ENCODE peak calls at places on chromosomes 16 and 17, in seven cellular contexts. Z is brain microvascular endothelial cell; I is ascending aorta; T is body of pancreas; X is CD4-positive, alpha-beta memory T cell; E is spleen; P is heart left ventricle. V is an unnamed sample. For H3K27me3, the result is how much of the 10 kb centered on the place peaks cover.

GRCh38 chr17:67994827-67995567 is 1.3 kb downstream of the C17orf58 start:
- DNase-seq in X (no peak), T (peak), I (peak), Z (peak), E (no peak), P (no peak), V (no peak)

GRCh38 chr17:41391535-41391934 is 5.9 kb downstream of the KRT31 start:
- DNase-seq in X (no peak), P (no peak), E (no peak), Z (no peak), I (no peak), T (no peak), V (no peak)

GRCh38 chr17:81187120-81187519 is 21.1 kb upstream of the AATK start:
- DNase-seq in E (no peak), I (no peak), P (no peak), X (no peak), Z (no peak), T (no peak), V (no peak)

GRCh38 chr17:76304226-76305134 is 3.6 kb downstream of the QRICH2 start:
- DNase-seq in Z (no peak), T (no peak), I (no peak), E (peak), P (no peak), X (no peak), V (no peak)

GRCh38 chr16:71894229-71894920 is 956 bp upstream of the IST1 start:
- DNase-seq in I (peak), T (peak), X (peak), E (peak), Z (peak), P (peak), V (peak)

GRCh38 chr17:17745476-17746455 is 64.5 kb downstream of the RAI1 start:
- DNase-seq in X (no peak), T (no peak), E (no peak), P (no peak), I (no peak), Z (no peak), V (no peak)

GRCh38 chr16:10180771-10181163 is 1.5 kb downstream of the GRIN2A start:
- DNase-seq in T (peak), X (no peak), E (peak), P (peak), I (no peak), Z (no peak), V (no peak)

GRCh38 chr17:2025220-2025621 is at the start of gene RTN4RL1:
- DNase-seq in X (peak), T (peak), P (peak), I (peak), Z (no peak), E (peak), V (peak)

GRCh38 chr16:53257001-53257400 is 177.3 kb upstream of the RBL2 start:
- DNase-seq in T (no peak), X (no peak), E (no peak), P (no peak), Z (no peak), I (no peak), V (no peak)

GRCh38 chr17:38705803-38706624 is 941 bp downstream of the MLLT6 start:
- DNase-seq in X (no peak), P (peak), Z (no peak), I (peak), T (peak), E (peak), V (no peak)

GRCh38 chr17:79811888-79812205 is 15.0 kb upstream of the CBX8 start:
- DNase-seq in E (no peak), T (no peak), X (no peak), P (no peak), Z (no peak), I (no peak), V (no peak)

GRCh38 chr17:79811036-79811887 is 14.4 kb upstream of the CBX8 start:
- DNase-seq in E (no peak), X (no peak), P (no peak), T (no peak), I (no peak), Z (no peak), V (no peak)

GRCh38 chr17:79812969-79813825 is 16.3 kb upstream of the CBX8 start:
- DNase-seq in Z (no peak), P (no peak), X (no peak), T (peak), I (no peak), E (no peak), V (no peak)

GRCh38 chr17:79813826-79814623 is 17.1 kb upstream of the CBX8 start:
- DNase-seq in E (no peak), Z (no peak), P (no peak), X (no peak), T (no peak), I (no peak), V (no peak)

GRCh38 chr17:79812206-79812968 is 15.5 kb upstream of the CBX8 start:
- DNase-seq in P (no peak), Z (no peak), E (no peak), T (no peak), I (no peak), X (no peak), V (no peak)
- H3K27me3 ChIP-seq in P (half or more), Z (half or more), E (half or more), T (under half), I (half or more), X (half or more), V (half or more)

GRCh38 chr16:88429387-88430184 is 23.5 kb upstream of the ZFPM1 start:
- DNase-seq in T (no peak), P (no peak), E (no peak), Z (no peak), I (no peak), X (no peak), V (no peak)
- H3K27me3 ChIP-seq in T (under half), P (under half), E (under half), Z (under half), I (under half), X (under half), V (under half)

DNA sequence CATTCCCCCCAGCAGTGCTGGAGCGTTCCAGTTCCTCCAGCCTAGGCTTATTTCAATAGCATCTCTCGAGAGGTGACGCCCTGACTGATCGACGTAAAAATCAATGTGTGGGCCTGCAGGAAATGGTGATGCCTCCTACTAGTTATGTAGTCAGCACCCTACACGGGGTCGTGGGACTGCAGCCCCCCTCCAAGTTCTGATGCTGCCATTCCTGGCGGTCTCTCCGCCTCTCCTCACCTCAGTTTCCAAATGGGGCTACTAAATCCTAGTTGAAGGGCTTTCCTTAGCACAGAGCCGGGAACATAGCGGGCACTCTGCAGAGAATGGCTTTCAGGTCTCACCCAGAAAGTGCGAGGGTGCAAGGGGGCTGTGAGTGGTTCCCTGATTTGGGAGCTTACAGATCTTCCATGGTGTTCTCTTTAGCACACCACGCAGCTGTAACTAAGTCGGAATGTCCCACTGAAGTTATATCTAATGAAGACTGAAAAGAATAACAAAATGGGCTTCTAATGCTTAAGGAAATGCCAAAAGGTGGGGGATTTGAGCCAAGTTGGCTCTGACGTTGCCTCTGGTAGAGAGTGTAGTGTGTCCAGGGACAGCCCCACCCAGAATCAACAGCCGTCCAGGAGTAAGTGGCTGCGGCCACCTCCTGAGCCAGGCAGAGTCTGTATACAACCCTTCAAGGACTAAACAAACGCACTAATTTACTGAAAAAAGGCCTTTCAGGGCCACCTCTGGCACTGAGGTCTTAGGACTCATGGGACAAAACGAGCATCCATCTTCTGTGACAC is 299.7 kb upstream of the FOXF1 start:
- DNase-seq in T (peak), I (no peak), P (no peak), E (no peak), X (no peak), Z (no peak), V (no peak)
- H3K27me3 ChIP-seq in T (under half), I (under half), P (under half), E (under half), X (under half), Z (under half), V (under half)

DNA sequence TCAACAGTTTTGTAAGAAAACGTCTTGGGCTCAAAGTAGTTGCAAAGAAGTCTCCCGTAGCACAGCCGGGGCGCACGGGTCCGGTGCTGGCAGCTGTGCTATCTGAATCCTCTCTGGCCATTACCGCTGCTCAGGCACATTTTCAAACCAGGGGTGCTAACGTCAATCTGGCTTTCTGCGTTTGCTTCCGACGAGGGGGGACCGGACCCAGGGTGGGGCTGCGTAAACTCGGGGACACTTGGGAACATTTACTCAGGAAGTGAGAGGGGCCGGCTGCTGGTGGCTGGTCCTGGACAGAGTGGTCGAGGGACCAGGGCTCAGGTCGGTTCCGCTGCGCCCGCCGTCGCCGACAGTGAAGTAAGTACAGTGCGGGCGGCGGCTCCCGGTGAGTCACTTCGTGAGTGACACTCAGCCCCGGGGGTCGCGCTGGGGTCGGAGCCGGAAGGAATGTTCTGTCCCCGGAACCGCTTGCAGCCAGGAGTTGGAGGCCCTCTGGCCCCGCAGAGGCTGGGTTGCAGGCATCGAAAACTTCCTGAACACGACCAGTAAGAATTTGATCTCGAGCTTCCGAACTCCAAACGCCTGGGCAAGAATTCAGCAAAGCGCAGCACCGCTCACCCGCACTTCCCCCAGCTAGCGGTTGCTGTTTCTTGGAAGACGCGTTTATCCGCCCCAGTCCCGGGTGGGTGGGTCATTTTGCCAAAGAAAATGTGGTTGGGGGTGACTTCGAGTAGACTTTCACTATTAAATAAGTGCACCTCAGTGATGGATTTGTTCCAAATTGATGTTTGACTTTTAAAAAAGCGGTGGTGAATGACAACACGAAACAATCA is 1.4 kb upstream of the HS3ST3B1 start:
- DNase-seq in P (peak), X (peak), I (peak), E (peak), Z (no peak), T (peak), V (peak)
- H3K27me3 ChIP-seq in P (under half), X (under half), I (under half), E (half or more), Z (under half), T (under half), V (under half)

GRCh38 chr17:61494325-61495160 is 42.3 kb downstream of the TBX4 start:
- DNase-seq in I (no peak), Z (no peak), T (no peak), P (no peak), E (no peak), X (no peak), V (no peak)
- H3K27me3 ChIP-seq in I (under half), Z (under half), T (under half), P (under half), E (under half), X (under half), V (under half)

GRCh38 chr16:80081851-80082250 is 458.9 kb upstream of the DYNLRB2 start:
- DNase-seq in P (no peak), I (no peak), T (no peak), Z (no peak), E (no peak), X (no peak), V (no peak)
- H3K27me3 ChIP-seq in P (under half), I (under half), T (under half), Z (under half), E (under half), X (under half), V (under half)